ENCODE peak calls at places on chromosomes 11 and 22, in nine cellular contexts. One of them, this sample, is unnamed.
A peak's percentile ranks its signal among the peaks of the same experiment; 100 is the strongest.

GRCh38 chr11:103601230-103601846 is 435.1 kb upstream of the DDI1 start:
- DNase-seq in endothelial cell: peak; percentile 48
- DNase-seq in activated T-cell treated with anti-CD3 and anti-CD28 coated beads for 1 hour: no peak
- DNase-seq in activated T-helper 1 cell treated with anti-CD3 and anti-CD28 coated beads, Interleukin-2, amount 50 U/mL, for 16 hours: no peak
- DNase-seq in astrocyte of the hippocampus: peak; percentile 78
- DNase-seq in cardiac muscle cell: peak; percentile 71
- DNase-seq in stimulated activated naive CD4-positive, alpha-beta T cell: no peak
- DNase-seq in epithelial cell of prostate: no peak
- DNase-seq in BJ: no peak
- DNase-seq in this sample: peak; percentile 67

GRCh38 chr11:79663012-79663411 is 222.2 kb upstream of the TENM4 start:
- DNase-seq in endothelial cell: no peak
- DNase-seq in activated T-cell treated with anti-CD3 and anti-CD28 coated beads for 1 hour: no peak
- DNase-seq in activated T-helper 1 cell treated with anti-CD3 and anti-CD28 coated beads, Interleukin-2, amount 50 U/mL, for 16 hours: no peak
- DNase-seq in astrocyte of the hippocampus: no peak
- DNase-seq in cardiac muscle cell: peak; percentile 63
- DNase-seq in stimulated activated naive CD4-positive, alpha-beta T cell: no peak
- DNase-seq in epithelial cell of prostate: no peak
- DNase-seq in BJ: no peak
- DNase-seq in this sample: no peak

GRCh38 chr11:94602430-94603372 is 35.5 kb downstream of the PIWIL4 start:
- DNase-seq in endothelial cell: peak; percentile 73
- DNase-seq in activated T-cell treated with anti-CD3 and anti-CD28 coated beads for 1 hour: peak; percentile 3
- DNase-seq in activated T-helper 1 cell treated with anti-CD3 and anti-CD28 coated beads, Interleukin-2, amount 50 U/mL, for 16 hours: no peak
- DNase-seq in astrocyte of the hippocampus: peak; percentile 87
- DNase-seq in cardiac muscle cell: peak; percentile 78
- DNase-seq in stimulated activated naive CD4-positive, alpha-beta T cell: no peak
- DNase-seq in epithelial cell of prostate: peak; percentile 77
- DNase-seq in BJ: no peak
- DNase-seq in this sample: peak; percentile 59

GRCh38 chr11:47538741-47539575 is 14.0 kb downstream of the CELF1 start:
- DNase-seq in endothelial cell: no peak
- DNase-seq in activated T-cell treated with anti-CD3 and anti-CD28 coated beads for 1 hour: no peak
- DNase-seq in activated T-helper 1 cell treated with anti-CD3 and anti-CD28 coated beads, Interleukin-2, amount 50 U/mL, for 16 hours: no peak
- DNase-seq in astrocyte of the hippocampus: peak; percentile 56
- DNase-seq in cardiac muscle cell: no peak
- DNase-seq in stimulated activated naive CD4-positive, alpha-beta T cell: no peak
- DNase-seq in epithelial cell of prostate: no peak
- DNase-seq in BJ: no peak
- DNase-seq in this sample: no peak

GRCh38 chr11:88523362-88524028 is 186.0 kb upstream of the CTSC start:
- DNase-seq in endothelial cell: no peak
- DNase-seq in activated T-cell treated with anti-CD3 and anti-CD28 coated beads for 1 hour: no peak
- DNase-seq in activated T-helper 1 cell treated with anti-CD3 and anti-CD28 coated beads, Interleukin-2, amount 50 U/mL, for 16 hours: no peak
- DNase-seq in astrocyte of the hippocampus: no peak
- DNase-seq in cardiac muscle cell: no peak
- DNase-seq in stimulated activated naive CD4-positive, alpha-beta T cell: no peak
- DNase-seq in epithelial cell of prostate: no peak
- DNase-seq in BJ: no peak
- DNase-seq in this sample: peak; percentile 8

GRCh38 chr11:64638017-64638664 is 47.1 kb downstream of the SLC22A12 start:
- DNase-seq in endothelial cell: peak; percentile 34
- DNase-seq in activated T-cell treated with anti-CD3 and anti-CD28 coated beads for 1 hour: no peak
- DNase-seq in activated T-helper 1 cell treated with anti-CD3 and anti-CD28 coated beads, Interleukin-2, amount 50 U/mL, for 16 hours: no peak
- DNase-seq in astrocyte of the hippocampus: no peak
- DNase-seq in cardiac muscle cell: peak; percentile 18
- DNase-seq in stimulated activated naive CD4-positive, alpha-beta T cell: no peak
- DNase-seq in epithelial cell of prostate: no peak
- DNase-seq in BJ: no peak
- DNase-seq in this sample: no peak

GRCh38 chr11:115623021-115623451 is 118.8 kb upstream of the CADM1 start:
- DNase-seq in endothelial cell: no peak
- DNase-seq in activated T-cell treated with anti-CD3 and anti-CD28 coated beads for 1 hour: no peak
- DNase-seq in activated T-helper 1 cell treated with anti-CD3 and anti-CD28 coated beads, Interleukin-2, amount 50 U/mL, for 16 hours: no peak
- DNase-seq in astrocyte of the hippocampus: peak; percentile 96
- DNase-seq in cardiac muscle cell: peak; percentile 62
- DNase-seq in stimulated activated naive CD4-positive, alpha-beta T cell: no peak
- DNase-seq in epithelial cell of prostate: peak; percentile 33
- DNase-seq in BJ: peak; percentile 93
- DNase-seq in this sample: peak; percentile 98

GRCh38 chr22:35998748-35999147 is 29.9 kb downstream of the RBFOX2 start:
- DNase-seq in endothelial cell: no peak
- DNase-seq in activated T-cell treated with anti-CD3 and anti-CD28 coated beads for 1 hour: no peak
- DNase-seq in activated T-helper 1 cell treated with anti-CD3 and anti-CD28 coated beads, Interleukin-2, amount 50 U/mL, for 16 hours: no peak
- DNase-seq in astrocyte of the hippocampus: no peak
- DNase-seq in cardiac muscle cell: no peak
- DNase-seq in stimulated activated naive CD4-positive, alpha-beta T cell: no peak
- DNase-seq in epithelial cell of prostate: no peak
- DNase-seq in BJ: no peak
- DNase-seq in this sample: no peak

GRCh38 chr11:2376751-2377451 is at the start of gene CD81:
- DNase-seq in endothelial cell: peak; percentile 68
- DNase-seq in activated T-cell treated with anti-CD3 and anti-CD28 coated beads for 1 hour: peak; percentile 66
- DNase-seq in activated T-helper 1 cell treated with anti-CD3 and anti-CD28 coated beads, Interleukin-2, amount 50 U/mL, for 16 hours: peak; percentile 51
- DNase-seq in astrocyte of the hippocampus: peak; percentile 71
- DNase-seq in cardiac muscle cell: peak; percentile 75
- DNase-seq in stimulated activated naive CD4-positive, alpha-beta T cell: peak; percentile 75
- DNase-seq in epithelial cell of prostate: no peak
- DNase-seq in BJ: no peak
- DNase-seq in this sample: no peak

GRCh38 chr11:130216591-130217132 is 57.1 kb downstream of the ST14 start:
- DNase-seq in endothelial cell: no peak
- DNase-seq in activated T-cell treated with anti-CD3 and anti-CD28 coated beads for 1 hour: no peak
- DNase-seq in activated T-helper 1 cell treated with anti-CD3 and anti-CD28 coated beads, Interleukin-2, amount 50 U/mL, for 16 hours: no peak
- DNase-seq in astrocyte of the hippocampus: no peak
- DNase-seq in cardiac muscle cell: no peak
- DNase-seq in stimulated activated naive CD4-positive, alpha-beta T cell: no peak
- DNase-seq in epithelial cell of prostate: no peak
- DNase-seq in BJ: no peak
- DNase-seq in this sample: no peak

GRCh38 chr22:17368727-17369552 is at the start of gene CECR2:
- DNase-seq in endothelial cell: peak; percentile 74
- DNase-seq in activated T-cell treated with anti-CD3 and anti-CD28 coated beads for 1 hour: no peak
- DNase-seq in activated T-helper 1 cell treated with anti-CD3 and anti-CD28 coated beads, Interleukin-2, amount 50 U/mL, for 16 hours: no peak
- DNase-seq in astrocyte of the hippocampus: peak; percentile 55
- DNase-seq in cardiac muscle cell: peak; percentile 88
- DNase-seq in stimulated activated naive CD4-positive, alpha-beta T cell: peak; percentile 9
- DNase-seq in epithelial cell of prostate: no peak
- DNase-seq in BJ: no peak
- DNase-seq in this sample: peak; percentile 76

GRCh38 chr11:66002648-66003225 is 434 bp downstream of the BANF1 start:
- DNase-seq in endothelial cell: peak; percentile 29
- DNase-seq in activated T-cell treated with anti-CD3 and anti-CD28 coated beads for 1 hour: no peak
- DNase-seq in activated T-helper 1 cell treated with anti-CD3 and anti-CD28 coated beads, Interleukin-2, amount 50 U/mL, for 16 hours: no peak
- DNase-seq in astrocyte of the hippocampus: peak; percentile 75
- DNase-seq in cardiac muscle cell: peak; percentile 57
- DNase-seq in stimulated activated naive CD4-positive, alpha-beta T cell: no peak
- DNase-seq in epithelial cell of prostate: no peak
- DNase-seq in BJ: no peak
- DNase-seq in this sample: peak; percentile 82

GRCh38 chr11:71450507-71450906 is 2.3 kb upstream of the DHCR7 start:
- DNase-seq in endothelial cell: no peak
- DNase-seq in activated T-cell treated with anti-CD3 and anti-CD28 coated beads for 1 hour: no peak
- DNase-seq in activated T-helper 1 cell treated with anti-CD3 and anti-CD28 coated beads, Interleukin-2, amount 50 U/mL, for 16 hours: no peak
- DNase-seq in astrocyte of the hippocampus: no peak
- DNase-seq in cardiac muscle cell: no peak
- DNase-seq in stimulated activated naive CD4-positive, alpha-beta T cell: no peak
- DNase-seq in epithelial cell of prostate: no peak
- DNase-seq in BJ: no peak
- DNase-seq in this sample: no peak

GRCh38 chr11:10694481-10695239 is 1.1 kb upstream of the IRAG1 start:
- DNase-seq in endothelial cell: no peak
- DNase-seq in activated T-cell treated with anti-CD3 and anti-CD28 coated beads for 1 hour: no peak
- DNase-seq in activated T-helper 1 cell treated with anti-CD3 and anti-CD28 coated beads, Interleukin-2, amount 50 U/mL, for 16 hours: no peak
- DNase-seq in astrocyte of the hippocampus: peak; percentile 16
- DNase-seq in cardiac muscle cell: no peak
- DNase-seq in stimulated activated naive CD4-positive, alpha-beta T cell: no peak
- DNase-seq in epithelial cell of prostate: no peak
- DNase-seq in BJ: no peak
- DNase-seq in this sample: no peak

GRCh38 chr11:14672635-14673034 is 29.0 kb downstream of the PDE3B start:
- DNase-seq in endothelial cell: no peak
- DNase-seq in activated T-cell treated with anti-CD3 and anti-CD28 coated beads for 1 hour: no peak
- DNase-seq in activated T-helper 1 cell treated with anti-CD3 and anti-CD28 coated beads, Interleukin-2, amount 50 U/mL, for 16 hours: no peak
- DNase-seq in astrocyte of the hippocampus: no peak
- DNase-seq in cardiac muscle cell: no peak
- DNase-seq in stimulated activated naive CD4-positive, alpha-beta T cell: no peak
- DNase-seq in epithelial cell of prostate: peak; percentile 12
- DNase-seq in BJ: no peak
- DNase-seq in this sample: no peak

GRCh38 chr11:61067782-61068181 is 34.5 kb upstream of the CD5 start:
- DNase-seq in endothelial cell: no peak
- DNase-seq in activated T-cell treated with anti-CD3 and anti-CD28 coated beads for 1 hour: no peak
- DNase-seq in activated T-helper 1 cell treated with anti-CD3 and anti-CD28 coated beads, Interleukin-2, amount 50 U/mL, for 16 hours: no peak
- DNase-seq in astrocyte of the hippocampus: no peak
- DNase-seq in cardiac muscle cell: no peak
- DNase-seq in stimulated activated naive CD4-positive, alpha-beta T cell: no peak
- DNase-seq in epithelial cell of prostate: no peak
- DNase-seq in BJ: no peak
- DNase-seq in this sample: no peak

GRCh38 chr22:44304354-44304753 is 8.4 kb downstream of the SHISAL1 start:
- DNase-seq in endothelial cell: no peak
- DNase-seq in activated T-cell treated with anti-CD3 and anti-CD28 coated beads for 1 hour: no peak
- DNase-seq in activated T-helper 1 cell treated with anti-CD3 and anti-CD28 coated beads, Interleukin-2, amount 50 U/mL, for 16 hours: no peak
- DNase-seq in astrocyte of the hippocampus: peak; percentile 46
- DNase-seq in cardiac muscle cell: no peak
- DNase-seq in stimulated activated naive CD4-positive, alpha-beta T cell: no peak
- DNase-seq in epithelial cell of prostate: no peak
- DNase-seq in BJ: peak; percentile 25
- DNase-seq in this sample: no peak

GRCh38 chr11:117026593-117027330 is 71.5 kb downstream of the SIK3 start:
- DNase-seq in endothelial cell: no peak
- DNase-seq in activated T-cell treated with anti-CD3 and anti-CD28 coated beads for 1 hour: no peak
- DNase-seq in activated T-helper 1 cell treated with anti-CD3 and anti-CD28 coated beads, Interleukin-2, amount 50 U/mL, for 16 hours: no peak
- DNase-seq in astrocyte of the hippocampus: peak; percentile 70
- DNase-seq in cardiac muscle cell: no peak
- DNase-seq in stimulated activated naive CD4-positive, alpha-beta T cell: no peak
- DNase-seq in epithelial cell of prostate: no peak
- DNase-seq in BJ: peak; percentile 31
- DNase-seq in this sample: peak; percentile 59